ENCODE peak calls at places on chromosomes 3 and 15, in eight cellular contexts. One of them, this sample, is unnamed.

GRCh38 chr15:49832421-49832980 is 211.7 kb downstream of the DTWD1 start:
- DNase-seq in adrenal gland: peak
- DNase-seq in AG09309: no peak
- DNase-seq in coronary artery: no peak
- DNase-seq in GM10248: no peak
- DNase-seq in psoas muscle: no peak
- DNase-seq in tibial nerve: no peak
- DNase-seq in Calu3: peak
- DNase-seq in this sample: no peak

GRCh38 chr3:193677734-193678133 is 84.7 kb downstream of the OPA1 start:
- DNase-seq in psoas muscle: no peak
- DNase-seq in Calu3: no peak
- DNase-seq in GM10248: no peak
- DNase-seq in AG09309: no peak
- DNase-seq in coronary artery: no peak
- DNase-seq in adrenal gland: no peak
- DNase-seq in tibial nerve: no peak
- DNase-seq in this sample: no peak

GRCh38 chr3:125381743-125382142 is 6.6 kb upstream of the ZNF148 start:
- DNase-seq in Calu3: peak
- DNase-seq in adrenal gland: no peak
- DNase-seq in GM10248: no peak
- DNase-seq in psoas muscle: no peak
- DNase-seq in tibial nerve: no peak
- DNase-seq in AG09309: no peak
- DNase-seq in coronary artery: no peak
- DNase-seq in this sample: no peak

GRCh38 chr15:52318729-52319500 is 23.3 kb upstream of the MYO5C start:
- DNase-seq in GM10248: no peak
- DNase-seq in AG09309: no peak
- DNase-seq in adrenal gland: peak
- DNase-seq in Calu3: no peak
- DNase-seq in coronary artery: no peak
- DNase-seq in psoas muscle: no peak
- DNase-seq in tibial nerve: no peak
- DNase-seq in this sample: no peak

GRCh38 chr15:40930430-40931299 is 1.5 kb downstream of the DLL4 start:
- DNase-seq in coronary artery: no peak
- DNase-seq in psoas muscle: peak
- DNase-seq in GM10248: peak
- DNase-seq in Calu3: peak
- DNase-seq in tibial nerve: no peak
- DNase-seq in adrenal gland: peak
- DNase-seq in AG09309: no peak
- DNase-seq in this sample: no peak

GRCh38 chr3:44468572-44469520 is 8.6 kb downstream of the ZNF445 start:
- DNase-seq in AG09309: no peak
- DNase-seq in adrenal gland: peak
- DNase-seq in Calu3: no peak
- DNase-seq in coronary artery: no peak
- DNase-seq in psoas muscle: no peak
- DNase-seq in tibial nerve: no peak
- DNase-seq in GM10248: no peak
- DNase-seq in this sample: no peak

GRCh38 chr3:32922078-32922477 is 29.4 kb upstream of the CCR4 start:
- DNase-seq in adrenal gland: no peak
- DNase-seq in psoas muscle: no peak
- DNase-seq in coronary artery: no peak
- DNase-seq in GM10248: no peak
- DNase-seq in Calu3: no peak
- DNase-seq in AG09309: no peak
- DNase-seq in tibial nerve: no peak
- DNase-seq in this sample: no peak

GRCh38 chr3:176041812-176042211 is 1155.5 kb downstream of the TBL1XR1 start:
- DNase-seq in coronary artery: no peak
- DNase-seq in tibial nerve: no peak
- DNase-seq in AG09309: peak
- DNase-seq in adrenal gland: no peak
- DNase-seq in Calu3: no peak
- DNase-seq in GM10248: no peak
- DNase-seq in psoas muscle: no peak
- DNase-seq in this sample: no peak

GRCh38 chr3:16864610-16865313 is 20.0 kb upstream of the PLCL2 start:
- DNase-seq in tibial nerve: no peak
- DNase-seq in GM10248: no peak
- DNase-seq in coronary artery: no peak
- DNase-seq in psoas muscle: no peak
- DNase-seq in Calu3: no peak
- DNase-seq in adrenal gland: no peak
- DNase-seq in AG09309: peak
- DNase-seq in this sample: no peak

GRCh38 chr3:152835311-152836102 is 576 bp downstream of the P2RY1 start:
- DNase-seq in tibial nerve: peak
- DNase-seq in Calu3: peak
- DNase-seq in GM10248: peak
- DNase-seq in AG09309: no peak
- DNase-seq in psoas muscle: peak
- DNase-seq in coronary artery: peak
- DNase-seq in adrenal gland: peak
- DNase-seq in this sample: peak

GRCh38 chr3:66039590-66039887 is 821 bp upstream of the MAGI1 start:
- DNase-seq in coronary artery: peak
- DNase-seq in psoas muscle: peak
- DNase-seq in AG09309: no peak
- DNase-seq in tibial nerve: no peak
- DNase-seq in Calu3: peak
- DNase-seq in GM10248: peak
- DNase-seq in adrenal gland: peak
- DNase-seq in this sample: no peak

GRCh38 chr3:141070229-141070628 is 19.1 kb downstream of the SPSB4 start:
- DNase-seq in Calu3: no peak
- DNase-seq in AG09309: no peak
- DNase-seq in GM10248: no peak
- DNase-seq in adrenal gland: no peak
- DNase-seq in tibial nerve: no peak
- DNase-seq in coronary artery: no peak
- DNase-seq in psoas muscle: no peak
- DNase-seq in this sample: no peak

GRCh38 chr15:70526221-70526973 is 237.0 kb downstream of the UACA start:
- DNase-seq in tibial nerve: peak
- DNase-seq in psoas muscle: no peak
- DNase-seq in Calu3: peak
- DNase-seq in adrenal gland: peak
- DNase-seq in coronary artery: peak
- DNase-seq in GM10248: peak
- DNase-seq in AG09309: peak
- DNase-seq in this sample: peak

GRCh38 chr15:39976291-39977274 is 42.7 kb downstream of the EIF2AK4 start:
- DNase-seq in AG09309: no peak
- DNase-seq in coronary artery: peak
- DNase-seq in psoas muscle: peak
- DNase-seq in Calu3: peak
- DNase-seq in GM10248: peak
- DNase-seq in adrenal gland: peak
- DNase-seq in tibial nerve: peak
- DNase-seq in this sample: peak

GRCh38 chr3:194476784-194477183 is 10.0 kb downstream of the ATP13A3 start:
- DNase-seq in Calu3: no peak
- DNase-seq in AG09309: no peak
- DNase-seq in adrenal gland: no peak
- DNase-seq in coronary artery: no peak
- DNase-seq in tibial nerve: no peak
- DNase-seq in psoas muscle: no peak
- DNase-seq in GM10248: no peak
- DNase-seq in this sample: no peak

GRCh38 chr15:65095747-65096104 is 19.2 kb downstream of the KBTBD13 start:
- DNase-seq in adrenal gland: no peak
- DNase-seq in psoas muscle: no peak
- DNase-seq in Calu3: no peak
- DNase-seq in tibial nerve: no peak
- DNase-seq in GM10248: no peak
- DNase-seq in coronary artery: peak
- DNase-seq in AG09309: no peak
- DNase-seq in this sample: no peak

GRCh38 chr3:15271785-15272381 is 60.5 kb downstream of the SH3BP5 start:
- DNase-seq in AG09309: no peak
- DNase-seq in psoas muscle: peak
- DNase-seq in Calu3: no peak
- DNase-seq in GM10248: peak
- DNase-seq in adrenal gland: peak
- DNase-seq in coronary artery: peak
- DNase-seq in tibial nerve: no peak
- DNase-seq in this sample: peak

GRCh38 chr15:73560501-73561117 is 72.6 kb downstream of the NPTN start:
- DNase-seq in coronary artery: no peak
- DNase-seq in Calu3: peak
- DNase-seq in psoas muscle: no peak
- DNase-seq in GM10248: no peak
- DNase-seq in adrenal gland: no peak
- DNase-seq in tibial nerve: peak
- DNase-seq in AG09309: peak
- DNase-seq in this sample: no peak

GRCh38 chr3:99114565-99115291 is 213.2 kb upstream of the DCBLD2 start:
- DNase-seq in coronary artery: no peak
- DNase-seq in Calu3: peak
- DNase-seq in GM10248: no peak
- DNase-seq in adrenal gland: peak
- DNase-seq in AG09309: no peak
- DNase-seq in psoas muscle: no peak
- DNase-seq in tibial nerve: no peak
- DNase-seq in this sample: no peak

GRCh38 chr3:99119312-99119810 is 217.9 kb upstream of the DCBLD2 start:
- DNase-seq in psoas muscle: no peak
- DNase-seq in coronary artery: no peak
- DNase-seq in adrenal gland: no peak
- DNase-seq in AG09309: no peak
- DNase-seq in GM10248: no peak
- DNase-seq in Calu3: no peak
- DNase-seq in tibial nerve: no peak
- DNase-seq in this sample: no peak

GRCh38 chr3:99118381-99118780 is 216.9 kb upstream of the DCBLD2 start:
- DNase-seq in tibial nerve: no peak
- DNase-seq in coronary artery: no peak
- DNase-seq in GM10248: no peak
- DNase-seq in psoas muscle: no peak
- DNase-seq in Calu3: no peak
- DNase-seq in AG09309: no peak
- DNase-seq in adrenal gland: no peak
- DNase-seq in this sample: no peak
- TF ChIP-seq CTCF in tibial nerve: no peak
- TF ChIP-seq CTCF in coronary artery: no peak
- TF ChIP-seq CTCF in GM10248: no peak
- TF ChIP-seq CTCF in psoas muscle: no peak
- TF ChIP-seq CTCF in Calu3: no peak
- TF ChIP-seq CTCF in AG09309: no peak
- TF ChIP-seq CTCF in adrenal gland: no peak
- TF ChIP-seq CTCF in this sample: no peak

GRCh38 chr15:35293353-35294130 is 208.4 kb upstream of the NANOGP8 start:
- DNase-seq in Calu3: peak
- DNase-seq in psoas muscle: no peak
- DNase-seq in adrenal gland: peak
- DNase-seq in AG09309: peak
- DNase-seq in GM10248: no peak
- DNase-seq in tibial nerve: no peak
- DNase-seq in coronary artery: no peak
- DNase-seq in this sample: no peak
- TF ChIP-seq CTCF in Calu3: no peak
- TF ChIP-seq CTCF in psoas muscle: peak
- TF ChIP-seq CTCF in adrenal gland: no peak
- TF ChIP-seq CTCF in AG09309: peak
- TF ChIP-seq CTCF in GM10248: no peak
- TF ChIP-seq CTCF in tibial nerve: no peak
- TF ChIP-seq CTCF in coronary artery: no peak
- TF ChIP-seq CTCF in this sample: no peak

GRCh38 chr3:143600762-143601161 is 247.5 kb downstream of the SLC9A9 start:
- DNase-seq in adrenal gland: no peak
- DNase-seq in tibial nerve: no peak
- DNase-seq in coronary artery: no peak
- DNase-seq in GM10248: no peak
- DNase-seq in psoas muscle: no peak
- DNase-seq in AG09309: no peak
- DNase-seq in Calu3: no peak
- DNase-seq in this sample: no peak

GRCh38 chr3:143603774-143604173 is 244.5 kb downstream of the SLC9A9 start:
- DNase-seq in Calu3: no peak
- DNase-seq in GM10248: no peak
- DNase-seq in psoas muscle: no peak
- DNase-seq in AG09309: no peak
- DNase-seq in tibial nerve: no peak
- DNase-seq in adrenal gland: no peak
- DNase-seq in coronary artery: no peak
- DNase-seq in this sample: no peak

GRCh38 chr3:143604402-143604801 is 243.9 kb downstream of the SLC9A9 start:
- DNase-seq in AG09309: no peak
- DNase-seq in Calu3: no peak
- DNase-seq in adrenal gland: no peak
- DNase-seq in psoas muscle: no peak
- DNase-seq in coronary artery: no peak
- DNase-seq in tibial nerve: no peak
- DNase-seq in GM10248: no peak
- DNase-seq in this sample: no peak

GRCh38 chr3:143604849-143605660 is 243.2 kb downstream of the SLC9A9 start:
- DNase-seq in Calu3: no peak
- DNase-seq in AG09309: no peak
- DNase-seq in psoas muscle: no peak
- DNase-seq in GM10248: no peak
- DNase-seq in coronary artery: no peak
- DNase-seq in adrenal gland: no peak
- DNase-seq in tibial nerve: no peak
- DNase-seq in this sample: no peak

GRCh38 chr3:143601738-143602480 is 246.4 kb downstream of the SLC9A9 start:
- DNase-seq in adrenal gland: no peak
- DNase-seq in tibial nerve: peak
- DNase-seq in AG09309: no peak
- DNase-seq in psoas muscle: peak
- DNase-seq in coronary artery: no peak
- DNase-seq in Calu3: no peak
- DNase-seq in GM10248: no peak
- DNase-seq in this sample: no peak
- TF ChIP-seq CTCF in adrenal gland: no peak
- TF ChIP-seq CTCF in tibial nerve: no peak
- TF ChIP-seq CTCF in AG09309: no peak
- TF ChIP-seq CTCF in psoas muscle: no peak
- TF ChIP-seq CTCF in coronary artery: no peak
- TF ChIP-seq CTCF in Calu3: no peak
- TF ChIP-seq CTCF in GM10248: no peak
- TF ChIP-seq CTCF in this sample: no peak

GRCh38 chr15:97346221-97346620 is 614.3 kb upstream of the ARRDC4 start:
- DNase-seq in tibial nerve: no peak
- DNase-seq in GM10248: no peak
- DNase-seq in psoas muscle: no peak
- DNase-seq in Calu3: no peak
- DNase-seq in AG09309: no peak
- DNase-seq in adrenal gland: no peak
- DNase-seq in coronary artery: no peak
- DNase-seq in this sample: no peak

DNA sequence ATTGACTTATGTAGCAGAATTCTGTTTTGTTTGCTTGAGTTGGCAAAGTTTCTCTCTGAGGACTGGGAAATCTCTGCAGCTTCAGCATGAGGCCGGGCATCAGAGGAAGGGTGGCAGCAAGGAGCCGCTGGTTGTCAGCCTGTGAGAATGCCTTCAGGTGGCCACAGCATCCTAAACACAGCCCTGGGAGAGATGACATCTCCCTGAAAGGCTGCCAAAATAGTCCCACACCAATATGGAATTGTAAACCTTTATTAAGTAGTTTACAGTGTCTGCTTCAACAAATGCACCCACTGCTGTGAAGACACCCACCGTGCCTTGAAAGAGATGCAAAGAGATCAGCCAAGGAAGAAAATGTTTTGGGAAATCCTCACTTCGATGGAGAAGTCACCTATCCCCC is 609.7 kb upstream of the ARRDC4 start:
- DNase-seq in AG09309: no peak
- DNase-seq in adrenal gland: no peak
- DNase-seq in tibial nerve: no peak
- DNase-seq in Calu3: no peak
- DNase-seq in GM10248: no peak
- DNase-seq in coronary artery: no peak
- DNase-seq in psoas muscle: no peak
- DNase-seq in this sample: no peak
- TF ChIP-seq CTCF in AG09309: no peak
- TF ChIP-seq CTCF in adrenal gland: no peak
- TF ChIP-seq CTCF in tibial nerve: no peak
- TF ChIP-seq CTCF in Calu3: no peak
- TF ChIP-seq CTCF in GM10248: no peak
- TF ChIP-seq CTCF in coronary artery: no peak
- TF ChIP-seq CTCF in psoas muscle: no peak
- TF ChIP-seq CTCF in this sample: no peak